ENCODE peak calls at places on chromosomes 6 and 20, in nine cellular contexts. Z is lower leg skin, I is psoas muscle, W is adrenal gland, M is fibroblast of lung, Q is NB4, J is dorsolateral prefrontal cortex, R is fibroblast of mammary gland, Y is bronchial epithelial cell. C is an unnamed sample.

GRCh38 chr6:126477678-126478077 is 137.8 kb downstream of the CENPW start:
- DNase-seq in Z (no peak), I (no peak), W (no peak), M (no peak), Q (no peak), J (no peak), R (no peak), Y (no peak), C (no peak)

GRCh38 chr6:43909474-43910148 is 139.6 kb downstream of the VEGFA start:
- DNase-seq in Z (no peak), I (no peak), W (no peak), M (no peak), Q (no peak), J (no peak), R (no peak), Y (no peak), C (no peak)

GRCh38 chr20:59629141-59630045 is 25.1 kb downstream of the PHACTR3 start:
- DNase-seq in Z (no peak), I (no peak), W (no peak), M (no peak), Q (no peak), J (no peak), R (no peak), Y (no peak), C (no peak)

GRCh38 chr6:105902401-105903031 is 183.6 kb upstream of the PRDM1 start:
- DNase-seq in Z (no peak), I (no peak), W (no peak), M (no peak), Q (no peak), J (no peak), R (peak), Y (no peak), C (no peak)

GRCh38 chr6:8644306-8644705 is 209.0 kb upstream of the SLC35B3 start:
- DNase-seq in Z (no peak), I (no peak), W (no peak), M (no peak), Q (no peak), J (no peak), R (no peak), Y (no peak), C (no peak)

GRCh38 chr20:23192469-23192868 is 106.3 kb upstream of the CD93 start:
- DNase-seq in Z (no peak), I (no peak), W (no peak), M (no peak), Q (no peak), J (no peak), R (no peak), Y (no peak), C (no peak)

GRCh38 chr20:52926505-52926904 is 45.7 kb upstream of the TSHZ2 start:
- DNase-seq in Z (no peak), I (no peak), W (no peak), M (peak), Q (no peak), J (no peak), R (peak), Y (peak), C (no peak)

GRCh38 chr6:157768304-157768703 is 54.7 kb upstream of the SNX9 start:
- DNase-seq in Z (no peak), I (no peak), W (no peak), M (no peak), Q (peak), J (no peak), R (no peak), Y (no peak), C (no peak)

GRCh38 chr6:112216699-112217551 is 37.4 kb downstream of the LAMA4 start:
- DNase-seq in Z (no peak), I (no peak), W (peak), M (peak), Q (peak), J (no peak), R (peak), Y (peak), C (peak)

GRCh38 chr20:1804129-1804503 is 91.1 kb upstream of the SIRPA start:
- DNase-seq in Z (no peak), I (no peak), W (no peak), M (no peak), Q (no peak), J (no peak), R (no peak), Y (no peak), C (no peak)
- H3K4me3 ChIP-seq in Z (no peak), I (peak), W (no peak), M (no peak), Q (peak), J (peak), R (no peak), Y (no peak), C (no peak)

DNA sequence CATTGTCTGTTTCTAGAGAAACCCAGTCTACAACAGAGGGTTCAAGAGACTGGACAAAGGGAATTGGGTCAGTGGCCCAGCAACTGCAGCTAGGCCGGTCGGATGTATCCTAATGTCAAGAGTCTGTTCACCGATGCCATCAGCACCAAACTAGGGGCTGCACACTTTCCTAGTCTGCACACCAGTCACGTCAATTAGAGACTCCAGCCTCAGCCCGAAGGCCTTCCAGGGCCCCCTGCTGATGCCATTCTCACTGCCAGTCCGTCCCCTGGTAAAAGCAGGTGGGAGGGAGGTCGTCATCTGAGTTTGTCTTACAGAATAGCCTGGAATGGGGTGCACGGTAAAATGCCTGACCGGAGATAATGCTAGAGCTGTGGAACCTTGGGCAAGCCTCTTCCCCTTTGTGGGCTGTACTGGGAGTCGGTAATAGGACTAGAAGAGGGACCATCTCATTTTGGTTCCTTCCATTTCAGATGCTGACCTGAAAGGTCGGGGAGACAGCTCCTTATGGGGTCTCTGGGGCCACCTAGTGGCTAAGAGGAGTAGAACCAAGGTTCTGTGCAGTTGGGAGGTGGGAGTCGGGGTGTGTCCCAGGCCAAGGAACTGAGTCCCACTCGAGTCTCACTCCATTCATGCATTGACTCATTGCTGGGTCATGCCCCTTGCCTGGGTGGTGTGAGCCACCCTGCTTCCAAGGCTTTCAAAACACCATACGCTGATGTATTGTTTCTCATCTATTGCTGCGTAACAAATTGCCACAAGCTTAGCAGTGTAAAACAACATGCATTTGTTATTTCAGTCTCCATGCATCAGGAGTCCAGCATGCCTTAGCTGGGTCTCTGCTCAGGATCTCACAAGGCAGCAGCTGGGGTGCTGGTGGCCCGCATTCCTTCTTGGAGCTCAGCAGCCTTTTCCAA is 5.1 kb downstream of the SOX12 start:
- DNase-seq in Z (no peak), I (peak), W (peak), M (peak), Q (peak), J (peak), R (peak), Y (peak), C (peak)
- TF ChIP-seq CTCF in Z (peak), I (peak), W (peak), M (peak), Q (peak), J (peak), R (peak), Y (peak), C (peak)

DNA sequence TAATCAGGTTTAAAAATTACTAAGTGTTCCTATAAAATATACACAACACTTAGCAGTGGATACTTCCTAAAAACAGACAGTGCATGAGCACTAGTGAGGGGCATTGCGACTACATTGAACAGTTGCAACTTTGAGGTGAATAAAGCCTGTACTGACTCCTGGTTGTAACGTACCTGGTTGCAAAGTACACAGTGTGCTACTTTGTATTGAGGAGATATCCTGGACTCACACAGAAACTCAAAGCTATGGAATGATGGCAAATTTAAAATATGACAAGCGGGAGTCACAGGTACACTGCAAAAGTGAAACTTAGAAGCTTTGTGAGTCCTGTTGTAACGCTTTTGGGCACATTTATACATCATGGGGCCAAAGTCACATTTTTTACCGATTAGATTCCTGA is 55.6 kb upstream of the HLA-A start:
- DNase-seq in Z (no peak), I (no peak), W (no peak), M (no peak), Q (no peak), J (no peak), R (no peak), Y (no peak), C (no peak)
- H3K4me3 ChIP-seq in Z (no peak), I (peak), W (no peak), M (no peak), Q (no peak), J (peak), R (no peak), Y (no peak), C (no peak)

GRCh38 chr6:142534484-142534883 is 232.7 kb downstream of the ADGRG6 start:
- DNase-seq in Z (no peak), I (no peak), W (no peak), M (no peak), Q (no peak), J (no peak), R (no peak), Y (no peak), C (no peak)

GRCh38 chr6:142542704-142543233 is 241.0 kb downstream of the ADGRG6 start:
- DNase-seq in Z (peak), I (peak), W (peak), M (peak), Q (no peak), J (no peak), R (peak), Y (peak), C (peak)

GRCh38 chr6:142543576-142543975 is 241.8 kb downstream of the ADGRG6 start:
- DNase-seq in Z (no peak), I (no peak), W (no peak), M (no peak), Q (no peak), J (no peak), R (peak), Y (no peak), C (no peak)

DNA sequence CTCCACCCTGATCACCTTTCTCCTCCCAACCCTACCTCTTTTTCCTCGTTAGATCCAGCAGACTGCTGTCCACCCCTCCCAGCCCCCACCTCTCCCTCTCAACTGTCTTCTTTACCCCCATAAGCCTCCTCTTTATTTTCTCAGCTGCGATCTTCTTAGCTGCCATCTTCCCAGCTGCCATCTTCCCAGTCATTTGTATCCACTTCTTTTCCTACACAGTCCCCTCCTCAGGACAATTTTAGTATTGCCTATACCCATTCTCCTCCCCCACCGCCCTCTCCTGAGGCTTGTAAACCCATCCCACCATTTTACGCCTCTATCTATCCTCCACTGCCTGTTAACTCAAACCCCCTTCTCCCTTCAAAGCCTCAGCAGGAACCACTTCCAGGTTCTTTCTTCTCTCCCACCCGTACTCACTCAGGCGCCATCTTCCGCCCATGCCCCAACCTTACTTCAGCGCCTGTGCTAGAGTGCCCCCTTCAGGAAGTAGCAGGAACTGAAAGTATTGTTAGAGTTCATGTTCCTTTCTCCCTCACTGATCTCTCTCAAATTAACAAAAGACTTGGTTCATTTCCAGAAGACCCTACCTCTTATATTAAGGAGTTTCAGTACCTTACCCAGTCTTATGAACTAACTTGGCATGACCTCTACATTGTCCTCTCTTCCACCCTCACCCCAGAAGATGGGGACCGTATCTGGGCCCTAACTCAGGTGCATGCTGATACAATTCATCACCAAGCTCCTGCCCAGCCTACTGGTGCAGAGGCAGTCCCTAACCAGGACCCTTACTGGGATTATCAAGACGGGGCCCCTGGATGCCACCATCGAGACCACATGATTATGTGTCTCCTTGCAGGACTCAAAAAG is 236.0 kb downstream of the ADGRG6 start:
- DNase-seq in Z (no peak), I (no peak), W (no peak), M (peak), Q (peak), J (no peak), R (peak), Y (peak), C (peak)
- TF ChIP-seq CTCF in Z (no peak), I (peak), W (peak), M (peak), Q (peak), J (peak), R (peak), Y (peak), C (peak)

DNA sequence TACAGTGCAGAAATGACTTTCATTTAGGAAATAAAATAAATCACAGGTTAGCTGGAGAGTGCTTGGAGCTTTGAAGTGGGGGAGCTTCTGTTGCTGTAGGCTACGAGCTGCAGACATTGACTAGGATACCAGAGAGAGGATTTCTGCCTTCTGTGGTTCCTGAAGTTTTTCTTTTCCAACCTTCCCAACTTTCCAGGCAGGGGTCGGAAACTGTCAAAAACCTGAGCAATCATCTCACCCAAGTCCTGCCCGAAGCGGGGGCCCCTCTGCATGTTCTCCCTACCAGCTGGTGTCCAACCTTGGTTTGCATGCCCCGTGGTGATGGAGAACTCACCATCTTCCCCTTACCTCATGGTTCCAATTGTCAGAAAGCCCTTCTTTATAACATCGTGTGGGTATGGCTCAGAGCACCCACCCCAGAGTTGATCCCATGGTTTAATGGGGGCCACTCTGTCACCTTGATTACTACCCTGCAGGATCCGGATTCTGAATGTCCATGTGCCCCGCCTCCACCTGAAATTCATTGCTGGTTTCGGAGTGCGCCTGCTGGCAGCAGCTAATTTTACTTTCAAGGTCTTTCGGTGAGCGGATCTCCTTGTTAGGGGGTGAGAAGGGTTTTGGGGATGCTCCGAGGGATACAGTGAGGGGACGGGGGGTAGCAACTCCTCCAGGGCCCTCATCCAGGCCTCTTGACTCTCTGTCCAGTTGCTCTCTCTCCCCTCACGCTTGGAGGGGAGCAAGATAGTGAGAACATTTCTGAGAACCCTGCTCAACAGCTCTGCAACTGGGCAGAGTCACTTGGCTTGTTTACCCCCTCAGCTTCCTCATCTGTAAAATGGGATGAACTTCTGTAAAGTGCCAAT is 5.1 kb downstream of the BPIFB2 start:
- DNase-seq in Z (no peak), I (no peak), W (no peak), M (no peak), Q (no peak), J (no peak), R (no peak), Y (no peak), C (no peak)
- H3K4me3 ChIP-seq in Z (no peak), I (no peak), W (no peak), M (no peak), Q (no peak), J (no peak), R (no peak), Y (no peak), C (no peak)

C was measured in choroid plexus epithelial cell.